ENCODE peak calls at places on chromosomes 7 and 10, in four cellular contexts. A is activated gamma-delta T cell treated with anti-CD3 and anti-CD28 coated beads, Interleukin-2, amount 50 U/mL, for 16 hours; T is uterus; J is T follicular helper cell. U is an unnamed sample.

GRCh38 chr7:133562617-133563016 is 309.7 kb downstream of the EXOC4 start:
- DNase-seq in T (no peak), A (no peak), J (no peak), U (no peak)

GRCh38 chr10:133245439-133246235 is 8.0 kb downstream of the VENTX start:
- DNase-seq in A (no peak), T (no peak), J (no peak), U (no peak)

GRCh38 chr10:94608530-94608929 is 62.9 kb downstream of the HELLS start:
- DNase-seq in A (no peak), T (no peak), J (no peak), U (no peak)

GRCh38 chr7:148337566-148337965 is 253.0 kb upstream of the C7orf33 start:
- DNase-seq in T (no peak), A (no peak), J (no peak), U (no peak)

GRCh38 chr7:151971829-151972228 is 15.6 kb downstream of the GALNTL5 start:
- DNase-seq in J (no peak), A (no peak), T (no peak), U (no peak)

GRCh38 chr10:12726971-12727831 is 274.3 kb downstream of the CCDC3 start:
- DNase-seq in A (no peak), J (no peak), T (no peak), U (no peak)

GRCh38 chr7:50324113-50324512 is 19.6 kb downstream of the IKZF1 start:
- DNase-seq in T (no peak), J (no peak), A (no peak), U (no peak)

GRCh38 chr10:33127622-33128021 is 169.6 kb upstream of the ITGB1 start:
- DNase-seq in A (no peak), T (no peak), J (no peak), U (no peak)

GRCh38 chr10:73226663-73227062 is 20.4 kb downstream of the DNAJC9 start:
- DNase-seq in J (no peak), A (no peak), T (no peak), U (no peak)

GRCh38 chr10:3067045-3067858 is at the start of gene PFKP:
- DNase-seq in J (peak; percentile 45), T (peak; percentile 43), A (peak; percentile 43), U (no peak)

GRCh38 chr10:124394583-124394982 is 24.1 kb downstream of the OAT start:
- DNase-seq in J (no peak), T (no peak), A (no peak), U (no peak)

GRCh38 chr7:32179567-32179966 is 109.4 kb upstream of the PDE1C start:
- DNase-seq in J (no peak), T (no peak), A (no peak), U (no peak)

GRCh38 chr10:126349676-126350075 is 38.6 kb downstream of the ADAM12 start:
- DNase-seq in J (no peak), T (no peak), A (no peak), U (no peak)

GRCh38 chr7:151271699-151272355 is 23.3 kb upstream of the SMARCD3 start:
- DNase-seq in A (no peak), J (no peak), T (peak; percentile 77), U (no peak)

U was measured in NCI-H1694.